ENCODE peak calls at places on chromosome X, in five cellular contexts. A is dorsolateral prefrontal cortex, Y is fibroblast of mammary gland, H is A549, R is HL-60. F is an unnamed sample.
A peak's percentile ranks its signal among the peaks of the same experiment; 100 is the strongest.

GRCh38 chrX:115958687-115959359 is 211.7 kb upstream of the AGTR2 start:
- DNase-seq in A (no peak), Y (no peak), H (no peak), R (no peak), F (no peak)

GRCh38 chrX:127313638-127314037 is 494.1 kb downstream of the PRR32 start:
- DNase-seq in A (no peak), Y (no peak), H (no peak), R (no peak), F (no peak)

GRCh38 chrX:125219852-125220251 is 99.8 kb upstream of the TEX13C start:
- DNase-seq in A (no peak), Y (no peak), H (no peak), R (no peak), F (no peak)

GRCh38 chrX:133884430-133885394 is 100.7 kb downstream of the GPC3 start:
- DNase-seq in A (no peak), Y (no peak), H (no peak), R (no peak), F (no peak)

GRCh38 chrX:136328933-136329332 is 28.2 kb downstream of the ADGRG4 start:
- DNase-seq in A (no peak), Y (no peak), H (no peak), R (no peak), F (no peak)

GRCh38 chrX:40140706-40141499 is 43.1 kb upstream of the BCOR start:
- DNase-seq in A (no peak), Y (peak; percentile 28), H (no peak), R (no peak), F (no peak)

GRCh38 chrX:56729152-56729557 is at the start of gene NBDY:
- DNase-seq in A (no peak), Y (peak; percentile 51), H (peak; percentile 75), R (peak; percentile 36), F (peak; percentile 26)

GRCh38 chrX:47649302-47649701 is 1.1 kb downstream of the ELK1 start:
- DNase-seq in A (no peak), Y (no peak), H (no peak), R (no peak), F (no peak)

GRCh38 chrX:1321689-1322088 is 14.9 kb upstream of the IL3RA start:
- DNase-seq in A (no peak), Y (no peak), H (no peak), R (no peak), F (no peak)

GRCh38 chrX:18424482-18425198 is 768 bp upstream of the CDKL5 start:
- DNase-seq in A (peak; percentile 56), Y (peak; percentile 33), H (peak; percentile 70), R (no peak), F (peak; percentile 11)

GRCh38 chrX:129655547-129656248 is 942 bp upstream of the APLN start:
- DNase-seq in A (no peak), Y (no peak), H (peak; percentile 48), R (peak; percentile 16), F (no peak)

GRCh38 chrX:153925739-153926593 is at the start of gene ARHGAP4:
- DNase-seq in A (no peak), Y (no peak), H (no peak), R (peak; percentile 48), F (no peak)

GRCh38 chrX:153927686-153927935 is 1.5 kb upstream of the ARHGAP4 start:
- DNase-seq in A (no peak), Y (no peak), H (no peak), R (no peak), F (no peak)

GRCh38 chrX:153926594-153926862 is 464 bp upstream of the ARHGAP4 start:
- DNase-seq in A (no peak), Y (no peak), H (no peak), R (no peak), F (no peak)

GRCh38 chrX:153927936-153928760 is 2.1 kb upstream of the ARHGAP4 start:
- DNase-seq in A (peak; percentile 94), Y (peak; percentile 98), H (peak; percentile 99), R (peak; percentile 93), F (peak; percentile 95)

DNA sequence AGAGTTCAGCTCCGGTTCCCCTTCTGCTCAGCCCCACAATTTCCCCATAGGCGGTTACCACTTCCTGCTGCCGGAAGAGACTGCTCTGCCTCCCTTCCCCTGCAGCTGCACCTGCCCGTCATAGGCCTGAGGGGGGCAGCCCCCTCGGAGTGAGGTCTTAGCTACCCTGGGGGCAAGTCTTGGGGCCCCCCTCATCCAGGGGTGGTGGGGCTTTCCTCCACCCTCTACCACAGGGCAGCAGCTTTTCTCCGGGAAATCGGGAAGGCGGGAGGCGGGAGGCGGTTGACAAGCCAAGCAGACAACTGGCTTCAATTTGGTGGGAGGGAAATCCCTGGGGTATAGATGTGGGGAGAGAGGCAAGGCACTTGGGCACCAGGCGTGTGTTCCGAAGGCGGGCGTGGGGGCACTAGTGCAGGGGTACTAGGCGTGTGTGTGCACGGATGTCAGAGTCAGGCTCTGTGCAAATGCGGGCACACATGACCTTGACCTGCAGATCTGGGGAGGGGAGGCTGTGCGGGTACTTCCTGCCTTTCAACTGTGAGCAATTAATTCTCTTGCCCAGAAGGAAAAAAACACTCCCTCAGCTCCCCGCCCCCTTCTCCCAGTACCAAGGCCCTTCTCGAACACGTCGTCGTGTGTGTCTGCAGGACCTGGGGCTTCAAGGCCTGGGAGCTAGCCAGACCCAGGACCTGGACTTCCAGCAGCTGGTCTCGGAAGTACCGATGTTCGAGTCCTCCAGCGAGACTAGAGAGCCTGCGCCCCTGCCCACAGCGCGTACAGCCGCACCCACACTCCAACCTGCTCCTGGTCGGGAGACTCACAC is 1.0 kb upstream of the ARHGAP4 start:
- DNase-seq in A (no peak), Y (peak; percentile 25), H (peak; percentile 45), R (peak; percentile 98), F (peak; percentile 49)
- H3K4me3 ChIP-seq in A (peak overlapping the region; percentile 64), Y (peak overlapping the region; percentile 46), H (peak overlapping the region; percentile 84), R (peak overlapping the region; percentile 59), F (peak overlapping the region; percentile 71)

DNA sequence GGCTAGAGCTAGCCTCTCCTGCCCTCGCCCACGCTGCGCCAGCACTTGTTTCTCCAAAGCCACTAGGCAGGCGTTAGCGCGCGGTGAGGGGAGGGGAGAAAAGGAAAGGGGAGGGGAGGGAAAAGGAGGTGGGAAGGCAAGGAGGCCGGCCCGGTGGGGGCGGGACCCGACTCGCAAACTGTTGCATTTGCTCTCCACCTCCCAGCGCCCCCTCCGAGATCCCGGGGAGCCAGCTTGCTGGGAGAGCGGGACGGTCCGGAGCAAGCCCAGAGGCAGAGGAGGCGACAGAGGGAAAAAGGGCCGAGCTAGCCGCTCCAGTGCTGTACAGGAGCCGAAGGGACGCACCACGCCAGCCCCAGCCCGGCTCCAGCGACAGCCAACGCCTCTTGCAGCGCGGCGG is at the start of gene AR:
- DNase-seq in A (peak; percentile 43), Y (peak; percentile 66), H (peak; percentile 74), R (no peak), F (peak; percentile 56)
- H3K4me3 ChIP-seq in A (peak within 1 kb of the TSS; percentile 50), Y (peak within 1 kb of the TSS; percentile 64), H (peak within 1 kb of the TSS; percentile 59), R (no peak within 1 kb of the TSS), F (peak within 1 kb of the TSS; percentile 45)

DNA sequence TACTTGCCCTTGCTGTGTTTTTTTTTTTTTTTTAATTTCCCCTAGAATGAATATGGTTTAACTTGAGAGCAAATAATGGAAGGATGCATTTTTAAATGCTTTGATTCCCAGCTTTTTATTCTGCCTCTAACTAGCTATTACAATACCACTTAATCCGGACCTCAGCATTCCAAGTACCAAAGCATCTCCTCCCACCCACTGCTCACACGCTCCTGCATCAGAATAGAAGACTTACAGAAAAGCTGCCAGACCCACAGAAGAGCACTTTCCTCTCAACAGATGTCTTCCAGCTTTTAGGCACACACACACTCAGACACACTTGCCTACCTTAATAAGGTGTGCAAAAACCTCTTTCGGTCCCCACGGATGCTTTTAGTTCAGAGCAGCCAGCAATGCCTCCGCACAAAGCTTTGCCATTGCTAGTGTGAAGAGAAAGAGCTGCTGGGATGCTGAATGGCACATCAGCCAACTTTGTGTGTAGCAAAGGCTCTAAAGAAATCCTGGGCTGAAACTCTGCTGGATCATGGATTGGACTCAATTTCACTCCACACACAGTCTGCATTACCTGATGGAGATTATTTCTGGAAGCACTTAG is 1056.2 kb downstream of the DMD start:
- DNase-seq in A (no peak), Y (no peak), H (no peak), R (no peak), F (no peak)
- H3K4me3 ChIP-seq in A (peak overlapping the region; percentile 52), Y (no peak overlapping the region), H (no peak overlapping the region), R (no peak overlapping the region), F (no peak overlapping the region)

GRCh38 chrX:150898343-150899190 is at the start of gene CD99L2:
- DNase-seq in A (peak; percentile 83), Y (peak; percentile 75), H (peak; percentile 89), R (peak; percentile 82), F (peak; percentile 86)

GRCh38 chrX:150896632-150897031 is 1.8 kb downstream of the CD99L2 start:
- DNase-seq in A (no peak), Y (no peak), H (no peak), R (no peak), F (no peak)

GRCh38 chrX:150897371-150898319 is 823 bp downstream of the CD99L2 start:
- DNase-seq in A (peak; percentile 59), Y (peak; percentile 27), H (peak; percentile 28), R (peak; percentile 7), F (peak; percentile 16)

GRCh38 chrX:150902434-150903109 is 4.1 kb upstream of the CD99L2 start:
- DNase-seq in A (no peak), Y (no peak), H (no peak), R (no peak), F (no peak)

DNA sequence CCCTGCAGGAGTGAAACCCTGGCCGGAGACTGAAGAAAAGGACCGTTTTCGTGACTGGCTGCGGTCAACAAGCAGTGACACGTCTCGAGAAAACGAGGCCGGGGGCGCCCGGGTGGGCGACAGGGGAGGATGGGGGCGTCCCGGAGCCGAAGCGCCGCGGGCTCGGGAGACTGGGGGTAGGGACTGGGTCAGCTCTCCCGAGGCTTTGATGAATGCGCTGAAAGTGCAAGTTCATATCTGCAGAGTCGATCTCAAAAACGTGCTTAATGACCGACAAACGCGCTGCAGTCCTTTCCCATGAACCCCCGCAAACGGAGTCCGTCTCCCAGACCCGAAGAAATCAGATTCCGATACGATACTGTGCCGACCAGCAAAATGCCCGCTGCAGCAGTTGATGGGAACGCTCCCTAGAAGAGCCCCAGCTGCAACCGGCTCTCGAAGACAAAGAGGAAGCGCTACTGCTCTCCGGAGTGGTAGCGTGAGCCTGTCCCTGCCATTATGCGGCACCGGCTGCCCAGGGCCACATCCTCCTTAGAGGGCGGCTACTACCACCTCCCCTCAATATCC is 806 bp upstream of the CD99L2 start:
- DNase-seq in A (peak; percentile 54), Y (peak; percentile 13), H (peak; percentile 26), R (peak; percentile 73), F (no peak)
- H3K4me3 ChIP-seq in A (peak overlapping the region; percentile 72), Y (peak overlapping the region; percentile 59), H (peak overlapping the region; percentile 92), R (peak overlapping the region; percentile 51), F (peak overlapping the region; percentile 63)

GRCh38 chrX:23334536-23334870 is at the start of gene PTCHD1:
- DNase-seq in A (no peak), Y (no peak), H (no peak), R (no peak), F (no peak)
- H3K4me3 ChIP-seq in A (peak within 1 kb of the TSS; percentile 49), Y (no peak within 1 kb of the TSS), H (peak within 1 kb of the TSS; percentile 46), R (no peak within 1 kb of the TSS), F (peak within 1 kb of the TSS; percentile 38)

DNA sequence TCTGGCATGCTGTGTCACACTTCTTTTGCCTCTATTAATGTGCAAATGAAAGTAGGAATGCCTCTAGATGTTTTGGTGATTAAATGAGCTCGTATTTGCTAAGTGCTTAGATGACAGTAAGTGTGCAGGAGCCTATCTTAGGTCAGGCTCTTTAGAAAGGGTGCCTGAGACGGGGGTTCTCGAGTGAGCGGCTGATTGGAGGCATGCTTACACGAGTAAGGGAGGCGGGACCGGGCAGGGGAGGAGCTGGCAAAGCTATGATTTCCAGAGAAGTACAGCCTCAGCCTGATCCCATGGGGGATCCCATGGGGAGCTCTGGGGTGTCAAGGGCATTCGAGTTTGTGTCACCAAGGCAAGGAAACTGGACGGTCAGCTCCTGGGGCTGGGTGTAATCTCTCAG is 44.8 kb downstream of the CLDN34 start:
- DNase-seq in A (no peak), Y (no peak), H (peak; percentile 40), R (no peak), F (no peak)
- H3K4me3 ChIP-seq in A (no peak overlapping the region), Y (no peak overlapping the region), H (no peak overlapping the region), R (no peak overlapping the region), F (no peak overlapping the region)

F was measured in MG63.